ENCODE peak calls at places on chromosome 20, in six cellular contexts. E, K, X, D, F and T are unnamed samples.

GRCh38 chr20:34986311-34987287 is 30.9 kb downstream of the MYH7B start:
- DNase-seq in K (no peak), X (no peak), E (no peak), D (peak; percentile 66), F (no peak), T (no peak)

GRCh38 chr20:53557157-53557556 is 36.5 kb downstream of the ZNF217 start:
- DNase-seq in X (no peak), D (no peak), K (no peak), E (no peak), F (no peak), T (no peak)

GRCh38 chr20:58623579-58624473 is 27.3 kb upstream of the STX16 start:
- DNase-seq in E (peak; percentile 91), K (no peak), F (peak; percentile 85), D (peak; percentile 79), X (peak; percentile 81), T (peak; percentile 58)

GRCh38 chr20:6654490-6655247 is 112.8 kb upstream of the BMP2 start:
- DNase-seq in K (no peak), E (peak; percentile 47), F (no peak), D (no peak), X (no peak), T (no peak)

GRCh38 chr20:48846516-48847492 is 19.0 kb upstream of the PREX1 start:
- DNase-seq in D (no peak), K (peak; percentile 54), E (no peak), X (no peak), F (no peak), T (no peak)

GRCh38 chr20:44423480-44423879 is 52.2 kb upstream of the TTPAL start:
- DNase-seq in K (no peak), X (no peak), F (no peak), D (peak; percentile 19), E (no peak), T (no peak)

GRCh38 chr20:6590891-6591679 is 176.4 kb upstream of the BMP2 start:
- DNase-seq in E (peak; percentile 88), D (no peak), X (no peak), K (no peak), F (peak; percentile 49), T (no peak)

GRCh38 chr20:45088247-45088646 is 12.7 kb downstream of the KCNS1 start:
- DNase-seq in F (peak; percentile 86), X (no peak), K (no peak), E (peak; percentile 28), D (no peak), T (no peak)

GRCh38 chr20:59821788-59822187 is 111.6 kb downstream of the SYCP2 start:
- DNase-seq in E (no peak), D (no peak), K (no peak), X (no peak), F (no peak), T (no peak)

GRCh38 chr20:4242376-4242775 is 227.0 kb upstream of the RNF24 start:
- DNase-seq in D (no peak), F (no peak), E (no peak), K (no peak), X (no peak), T (no peak)